ENCODE peak calls at places on chromosome 17, in nine cellular contexts. D is H9; T is activated gamma-delta T cell treated with anti-CD3 and anti-CD28 coated beads, Interleukin-2, amount 50 U/mL, for 16 hours; L is AML-193; K is CD4-positive, alpha-beta T cell; S is activated CD4-positive, alpha-beta T cell treated with anti-CD3 and anti-CD28 coated beads, Interleukin-2, amount 50 U/mL, for 48 hours; V is stimulated activated CD4-positive, alpha-beta T cell treated with anti-CD3 and anti-CD28 coated beads, Interleukin-4, amount 100 ng/mL, for 4 hours; Z is HTR-8/SVneo; W is NCI-H1092. R is an unnamed sample.

GRCh38 chr17:17109896-17110295 is 67.6 kb downstream of the MPRIP start:
- DNase-seq in L (no peak), W (no peak), Z (no peak), K (peak), V (no peak), S (no peak), D (no peak), T (no peak), R (no peak)

GRCh38 chr17:79951361-79952264 is 84.1 kb downstream of the TBC1D16 start:
- DNase-seq in W (no peak), L (no peak), Z (no peak), T (no peak), S (no peak), D (peak), V (no peak), K (no peak), R (no peak)

GRCh38 chr17:61720016-61720795 is 129.2 kb upstream of the NACA2 start:
- DNase-seq in D (no peak), L (no peak), K (no peak), T (no peak), W (no peak), V (no peak), S (no peak), Z (no peak), R (no peak)

GRCh38 chr17:3545151-3545550 is 12.5 kb downstream of the TRPV3 start:
- DNase-seq in L (no peak), W (no peak), S (no peak), T (no peak), V (no peak), Z (no peak), D (no peak), K (no peak), R (no peak)

GRCh38 chr17:8577868-8578267 is 52.7 kb downstream of the MYH10 start:
- DNase-seq in D (no peak), T (no peak), W (no peak), V (no peak), S (no peak), Z (no peak), L (no peak), K (no peak), R (no peak)

GRCh38 chr17:47279062-47279801 is 25.6 kb downstream of the ITGB3 start:
- DNase-seq in V (no peak), L (peak), W (no peak), Z (peak), D (no peak), S (no peak), T (no peak), K (no peak), R (peak)

GRCh38 chr17:38440614-38441397 is 12.5 kb downstream of the ARHGAP23 start:
- DNase-seq in L (no peak), V (no peak), S (no peak), T (no peak), K (no peak), W (no peak), D (peak), Z (no peak), R (no peak)

GRCh38 chr17:1865252-1866037 is 35.6 kb downstream of the RPA1 start:
- DNase-seq in S (peak), V (peak), T (no peak), K (peak), Z (peak), W (no peak), L (peak), D (no peak), R (peak)

GRCh38 chr17:50347087-50347893 is 1.4 kb downstream of the XYLT2 start:
- DNase-seq in D (peak), Z (no peak), V (no peak), L (no peak), W (no peak), K (no peak), S (no peak), T (no peak), R (no peak)

GRCh38 chr17:27245230-27245696 is 48.7 kb upstream of the WSB1 start:
- DNase-seq in L (peak), Z (peak), W (peak), T (no peak), V (peak), K (peak), S (peak), D (peak), R (peak)

GRCh38 chr17:67679721-67680120 is 38.0 kb upstream of the NOL11 start:
- DNase-seq in S (no peak), T (no peak), Z (no peak), D (no peak), K (no peak), V (no peak), L (no peak), W (no peak), R (no peak)

GRCh38 chr17:2101448-2102257 is 46.8 kb downstream of the HIC1 start:
- DNase-seq in T (peak), D (no peak), V (peak), W (peak), L (peak), Z (no peak), K (peak), S (peak), R (peak)

GRCh38 chr17:63537991-63538692 is 12.1 kb upstream of the DCAF7 start:
- DNase-seq in L (no peak), K (no peak), W (no peak), Z (no peak), D (peak), V (no peak), T (no peak), S (no peak), R (no peak)

GRCh38 chr17:57607553-57608120 is 137.5 kb downstream of the CCDC182 start:
- DNase-seq in L (no peak), D (no peak), Z (no peak), T (no peak), S (no peak), W (no peak), K (no peak), V (no peak), R (no peak)

GRCh38 chr17:7213895-7214299 is 5.7 kb downstream of the DLG4 start:
- DNase-seq in T (no peak), D (peak), L (peak), K (peak), V (no peak), Z (no peak), W (peak), S (peak), R (peak)

GRCh38 chr17:20009052-20009301 is 182 bp upstream of the SPECC1 start:
- DNase-seq in Z (no peak), S (no peak), W (no peak), D (no peak), L (no peak), K (no peak), T (no peak), V (no peak), R (no peak)

GRCh38 chr17:65228734-65229390 is 91.7 kb downstream of the RGS9 start:
- DNase-seq in K (peak), Z (peak), S (peak), W (no peak), T (peak), L (no peak), V (peak), D (no peak), R (no peak)

GRCh38 chr17:57090560-57091185 is 5.6 kb downstream of the AKAP1 start:
- DNase-seq in D (no peak), S (no peak), V (no peak), L (peak), Z (no peak), W (no peak), T (no peak), K (no peak), R (no peak)

GRCh38 chr17:81254955-81255717 is 16.0 kb downstream of the NDUFAF8 start:
- DNase-seq in D (peak), T (no peak), Z (peak), V (no peak), K (no peak), L (no peak), W (peak), S (no peak), R (no peak)

GRCh38 chr17:73838815-73839214 is 194.6 kb upstream of the SDK2 start:
- DNase-seq in Z (no peak), K (no peak), V (no peak), T (no peak), L (no peak), D (no peak), W (peak), S (no peak), R (no peak)

GRCh38 chr17:19958023-19958422 is 19.6 kb downstream of the AKAP10 start:
- DNase-seq in D (peak), K (no peak), S (no peak), L (no peak), T (no peak), V (no peak), W (no peak), Z (peak), R (peak)

GRCh38 chr17:7323731-7324437 is 5.3 kb downstream of the NEURL4 start:
- DNase-seq in D (peak), S (peak), L (no peak), T (no peak), V (peak), W (no peak), K (peak), Z (no peak), R (no peak)

GRCh38 chr17:70558821-70559220 is 389.5 kb downstream of the KCNJ2 start:
- DNase-seq in S (no peak), K (no peak), L (no peak), W (no peak), V (no peak), T (no peak), Z (no peak), D (no peak), R (no peak)

GRCh38 chr17:708132-708531 is 6.5 kb downstream of the VPS53 start:
- DNase-seq in S (no peak), T (no peak), Z (no peak), L (no peak), V (no peak), D (no peak), W (no peak), K (no peak), R (no peak)

GRCh38 chr17:65800655-65801054 is 239.2 kb upstream of the AXIN2 start:
- DNase-seq in Z (no peak), K (no peak), T (no peak), W (no peak), L (no peak), D (no peak), V (no peak), S (no peak), R (no peak)

GRCh38 chr17:57530508-57530907 is 214.6 kb downstream of the CCDC182 start:
- DNase-seq in L (no peak), T (no peak), D (no peak), W (no peak), S (no peak), Z (peak), V (no peak), K (no peak), R (no peak)

GRCh38 chr17:28716740-28717577 is 709 bp downstream of the RAB34 start:
- DNase-seq in W (no peak), V (peak), S (no peak), L (no peak), D (peak), T (no peak), Z (no peak), K (no peak), R (peak)

GRCh38 chr17:336110-337021 is 16.2 kb downstream of the RPH3AL start:
- DNase-seq in T (no peak), W (no peak), K (peak), V (peak), Z (no peak), S (peak), D (peak), L (no peak), R (no peak)

GRCh38 chr17:28008526-28008925 is 34.0 kb upstream of the NLK start:
- DNase-seq in D (peak), S (no peak), Z (peak), L (peak), T (no peak), V (no peak), K (no peak), W (no peak), R (no peak)

GRCh38 chr17:17675925-17676534 is 5.2 kb upstream of the RAI1 start:
- DNase-seq in L (no peak), W (no peak), T (no peak), S (no peak), V (no peak), Z (no peak), K (no peak), D (peak), R (no peak)

GRCh38 chr17:38730526-38731379 is 612 bp downstream of the CISD3 start:
- DNase-seq in V (no peak), W (peak), S (no peak), Z (peak), L (peak), T (no peak), K (no peak), D (peak), R (peak)

GRCh38 chr17:31877341-31877740 is 18.3 kb upstream of the COPRS start:
- DNase-seq in S (no peak), W (no peak), Z (no peak), V (no peak), L (no peak), D (no peak), K (no peak), T (no peak), R (no peak)

GRCh38 chr17:77235370-77236080 is 94.8 kb downstream of the SEC14L1 start:
- DNase-seq in S (peak), L (no peak), D (no peak), W (no peak), T (no peak), V (no peak), K (no peak), Z (peak), R (no peak)

GRCh38 chr17:44220211-44221071 is 966 bp upstream of the UBTF start:
- DNase-seq in K (peak), D (peak), W (no peak), Z (peak), L (peak), T (no peak), S (peak), V (peak), R (no peak)

GRCh38 chr17:78360371-78361226 is 722 bp upstream of the SOCS3 start:
- DNase-seq in V (peak), Z (peak), W (peak), D (peak), T (peak), K (peak), S (peak), L (peak), R (peak)

GRCh38 chr17:83201206-83202001 is 122.0 kb downstream of the METRNL start:
- DNase-seq in V (no peak), D (no peak), S (no peak), W (no peak), Z (no peak), T (no peak), L (no peak), K (no peak), R (no peak)

GRCh38 chr17:44775838-44776621 is 17.2 kb downstream of the ADAM11 start:
- DNase-seq in S (no peak), L (no peak), T (no peak), V (no peak), D (peak), K (no peak), W (no peak), Z (no peak), R (peak)

GRCh38 chr17:66272699-66273390 is 29.6 kb upstream of the PRKCA start:
- DNase-seq in D (no peak), S (no peak), K (no peak), T (no peak), W (no peak), Z (peak), L (no peak), V (no peak), R (peak)

R was measured in RCC 7860.